ENCODE peak calls at places on chromosomes 6 and 20, in eight cellular contexts. G is HL-60, N is caudate nucleus, Y is heart left ventricle, I is aorta, M is thyroid gland, W is mesendoderm, S is lower lobe of right lung. T is an unnamed sample.

GRCh38 chr6:38079107-38079506 is 259.6 kb downstream of the ZFAND3 start:
- DNase-seq in W (no peak), I (no peak), Y (no peak), G (no peak), M (no peak), S (no peak), N (no peak), T (no peak)

GRCh38 chr6:111011360-111012142 is 29.7 kb downstream of the RPF2 start:
- DNase-seq in W (peak), N (no peak), Y (no peak), G (peak), I (no peak), S (no peak), M (no peak), T (no peak)

GRCh38 chr6:165621950-165622349 is 41.1 kb downstream of the PDE10A start:
- DNase-seq in Y (no peak), M (no peak), W (no peak), S (no peak), N (no peak), G (no peak), I (no peak), T (no peak)

GRCh38 chr6:65004283-65004682 is 702.7 kb downstream of the EYS start:
- DNase-seq in S (no peak), N (no peak), M (no peak), Y (no peak), W (no peak), G (no peak), I (no peak), T (no peak)

GRCh38 chr6:109722564-109723254 is 31.6 kb downstream of the FIG4 start:
- DNase-seq in Y (no peak), N (no peak), M (no peak), W (no peak), G (no peak), I (no peak), S (no peak), T (no peak)

GRCh38 chr6:108250240-108250866 is 10.5 kb downstream of the SNX3 start:
- DNase-seq in I (no peak), S (no peak), W (peak), Y (no peak), M (no peak), N (no peak), G (no peak), T (no peak)

GRCh38 chr20:22768266-22768665 is 183.9 kb upstream of the FOXA2 start:
- DNase-seq in S (no peak), Y (no peak), W (no peak), M (no peak), N (no peak), I (no peak), G (no peak), T (no peak)

GRCh38 chr6:25013249-25013648 is 77.5 kb upstream of the RIPOR2 start:
- DNase-seq in W (no peak), I (no peak), Y (no peak), M (no peak), G (no peak), N (no peak), S (no peak), T (no peak)

GRCh38 chr20:53734006-53734688 is 140.5 kb upstream of the ZNF217 start:
- DNase-seq in G (no peak), W (peak), M (no peak), I (no peak), N (no peak), Y (no peak), S (no peak), T (no peak)

GRCh38 chr6:34813028-34813742 is 21.3 kb downstream of the BLTP3A start:
- DNase-seq in S (no peak), Y (no peak), M (no peak), G (no peak), N (no peak), I (no peak), W (no peak), T (no peak)

GRCh38 chr6:136288566-136289326 is 900 bp downstream of the BCLAF1 start:
- DNase-seq in N (peak), I (peak), M (peak), Y (peak), G (peak), S (peak), W (peak), T (peak)

GRCh38 chr6:107820571-107821261 is 3.4 kb downstream of the SCML4 start:
- DNase-seq in S (no peak), Y (no peak), W (peak), M (peak), N (no peak), I (no peak), G (peak), T (no peak)

GRCh38 chr20:19824861-19825260 is 66.8 kb downstream of the RIN2 start:
- DNase-seq in G (no peak), S (no peak), Y (no peak), I (no peak), M (no peak), W (no peak), N (no peak), T (no peak)

GRCh38 chr6:156780962-156781705 is 4.0 kb downstream of the ARID1B start:
- DNase-seq in W (no peak), S (no peak), Y (no peak), I (no peak), N (no peak), G (no peak), M (no peak), T (no peak)

GRCh38 chr6:168666751-168667427 is 225.9 kb downstream of the SMOC2 start:
- DNase-seq in S (no peak), N (no peak), W (peak), Y (no peak), I (no peak), M (no peak), G (no peak), T (no peak)

GRCh38 chr6:10184408-10185187 is 230.3 kb downstream of the TFAP2A start:
- DNase-seq in I (no peak), M (no peak), N (no peak), S (no peak), W (no peak), Y (no peak), G (no peak), T (no peak)

GRCh38 chr20:1669304-1669703 is 11.7 kb upstream of the SIRPG start:
- DNase-seq in S (no peak), Y (peak), G (no peak), W (no peak), N (no peak), M (no peak), I (no peak), T (no peak)

GRCh38 chr6:89148016-89148750 is 2.3 kb downstream of the PM20D2 start:
- DNase-seq in S (no peak), M (no peak), I (no peak), W (no peak), Y (no peak), G (no peak), N (peak), T (no peak)

GRCh38 chr20:46784450-46785127 is 75.1 kb downstream of the SLC2A10 start:
- DNase-seq in Y (no peak), G (no peak), M (no peak), S (no peak), N (no peak), I (no peak), W (no peak), T (peak)

GRCh38 chr6:136766274-136766673 is 26.0 kb downstream of the MAP3K5 start:
- DNase-seq in M (no peak), G (no peak), N (no peak), Y (no peak), S (no peak), I (no peak), W (no peak), T (no peak)

GRCh38 chr20:13341737-13342393 is 120.8 kb downstream of the ISM1 start:
- DNase-seq in S (no peak), Y (no peak), W (no peak), I (no peak), G (no peak), M (no peak), N (no peak), T (no peak)

GRCh38 chr6:134098276-134098675 is 45.9 kb upstream of the SLC2A12 start:
- DNase-seq in Y (no peak), M (no peak), W (no peak), S (no peak), N (no peak), G (no peak), I (no peak), T (no peak)

GRCh38 chr6:84220809-84221409 is 6.5 kb downstream of the CEP162 start:
- DNase-seq in W (peak), I (no peak), G (no peak), M (no peak), N (no peak), Y (no peak), S (no peak), T (no peak)

GRCh38 chr20:45965169-45966002 is 6.6 kb downstream of the ZNF335 start:
- DNase-seq in Y (no peak), S (peak), W (no peak), I (peak), G (no peak), M (no peak), N (no peak), T (no peak)

GRCh38 chr6:65461121-65461520 is 245.9 kb downstream of the EYS start:
- DNase-seq in G (no peak), N (no peak), Y (no peak), W (peak), I (no peak), S (no peak), M (no peak), T (no peak)

GRCh38 chr6:4909063-4909645 is 94.7 kb downstream of the RPP40 start:
- DNase-seq in M (no peak), I (no peak), G (no peak), S (no peak), W (no peak), N (no peak), Y (no peak), T (no peak)

GRCh38 chr6:142542704-142543233 is 241.0 kb downstream of the ADGRG6 start:
- DNase-seq in G (no peak), W (peak), N (no peak), I (no peak), M (no peak), S (no peak), Y (peak), T (peak)

GRCh38 chr6:147546501-147547368 is 38.2 kb downstream of the SAMD5 start:
- DNase-seq in Y (no peak), N (no peak), W (no peak), I (no peak), S (no peak), M (no peak), G (no peak), T (no peak)

GRCh38 chr6:32622545-32623401 is 14.4 kb upstream of the HLA-DQA1 start:
- DNase-seq in Y (peak), G (peak), W (peak), I (no peak), N (no peak), M (peak), S (peak), T (no peak)

GRCh38 chr6:89311853-89312531 is 3.1 kb downstream of the GABRR2 start:
- DNase-seq in N (peak), S (peak), G (peak), Y (peak), M (peak), I (peak), W (peak), T (peak)

GRCh38 chr20:32213870-32214269 is 6.2 kb downstream of the POFUT1 start:
- DNase-seq in W (no peak), S (no peak), I (no peak), M (no peak), N (no peak), G (no peak), Y (no peak), T (no peak)

GRCh38 chr6:170149681-170150589 is 140.9 kb downstream of the DLL1 start:
- DNase-seq in M (no peak), I (no peak), Y (peak), S (no peak), G (no peak), N (no peak), W (no peak), T (no peak)

GRCh38 chr6:167793421-167793820 is 33.3 kb upstream of the AFDN start:
- DNase-seq in Y (no peak), I (no peak), S (no peak), N (no peak), G (no peak), W (no peak), M (no peak), T (no peak)

GRCh38 chr20:32523613-32524218 is 61.4 kb downstream of the NOL4L start:
- DNase-seq in I (peak), W (no peak), M (no peak), S (peak), Y (peak), G (no peak), N (no peak), T (no peak)

GRCh38 chr20:50138479-50139393 is 14.8 kb downstream of the PEDS1 start:
- DNase-seq in M (no peak), W (no peak), G (no peak), N (peak), I (no peak), S (no peak), Y (peak), T (no peak)

GRCh38 chr6:54282186-54282585 is 26.1 kb upstream of the TINAG start:
- DNase-seq in N (no peak), M (no peak), I (no peak), S (no peak), W (no peak), G (no peak), Y (no peak), T (no peak)

GRCh38 chr6:38187688-38188590 is 368.4 kb downstream of the ZFAND3 start:
- DNase-seq in Y (no peak), W (no peak), I (peak), N (no peak), G (no peak), S (no peak), M (no peak), T (no peak)

GRCh38 chr20:5081196-5081595 is 38.6 kb downstream of the PCNA start:
- DNase-seq in W (no peak), I (no peak), G (no peak), M (no peak), S (no peak), Y (no peak), N (no peak), T (no peak)

GRCh38 chr20:5077761-5078387 is 41.9 kb downstream of the PCNA start:
- DNase-seq in W (no peak), I (no peak), S (no peak), M (peak), N (no peak), G (no peak), Y (no peak), T (no peak)

GRCh38 chr20:5074050-5074674 is 45.6 kb downstream of the PCNA start:
- DNase-seq in N (no peak), I (no peak), M (no peak), G (no peak), Y (no peak), W (no peak), S (no peak), T (no peak)

GRCh38 chr20:5080384-5080877 is 39.3 kb downstream of the PCNA start:
- DNase-seq in I (peak), N (no peak), W (no peak), M (peak), S (peak), G (peak), Y (peak), T (peak)

DNA sequence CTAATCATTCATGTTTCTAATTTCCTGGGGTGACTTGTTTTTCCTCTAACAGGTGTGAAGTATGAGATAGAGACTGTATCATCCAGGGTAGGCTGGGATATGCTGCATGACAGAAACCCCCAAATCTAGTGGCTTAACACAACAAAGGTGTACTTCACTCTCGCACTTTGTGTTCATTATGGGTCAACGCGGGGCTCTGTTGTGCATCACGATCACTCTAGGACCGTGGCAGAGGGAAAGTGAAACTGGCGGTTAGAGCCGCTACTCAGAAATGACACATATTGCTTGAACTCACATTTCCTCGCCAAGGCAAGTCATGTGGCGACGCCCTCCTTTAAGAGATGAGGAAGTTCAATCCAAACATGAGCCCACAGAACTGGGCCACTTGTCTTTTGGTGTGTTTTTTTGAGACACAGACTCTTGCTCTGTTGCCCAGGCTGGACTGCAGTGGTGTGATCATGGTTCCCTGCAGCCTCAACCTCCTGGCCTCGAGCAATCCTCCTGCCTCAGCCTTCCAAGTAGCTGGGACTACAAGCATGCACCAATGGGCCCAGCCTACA is 41.3 kb downstream of the PCNA start:
- DNase-seq in N (peak), S (peak), G (peak), W (no peak), I (no peak), M (peak), Y (peak), T (no peak)
- H3K27ac ChIP-seq in N (peak), S (peak), G (peak), W (no peak), I (no peak), M (peak), Y (peak), T (no peak)

DNA sequence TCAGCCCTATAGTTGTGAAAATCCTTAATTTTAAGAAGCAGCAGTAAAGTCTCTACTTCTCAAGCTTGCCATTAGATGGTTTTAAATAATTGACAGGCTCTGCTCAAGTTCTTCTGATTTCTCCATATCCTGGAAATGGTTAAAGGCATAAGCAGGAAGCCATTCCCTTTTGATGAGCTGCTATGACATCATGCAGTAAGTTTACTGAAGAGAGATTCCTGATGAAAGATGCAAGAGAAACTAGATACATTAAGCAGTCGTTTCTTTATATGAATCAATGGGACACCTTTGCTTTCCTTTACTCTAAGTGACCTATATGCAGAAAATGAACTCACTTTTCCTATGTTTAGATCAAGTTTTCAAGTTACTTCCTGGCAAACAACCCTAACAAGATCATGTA is 9.7 kb downstream of the POPDC3 start:
- DNase-seq in M (no peak), N (no peak), I (no peak), Y (no peak), G (no peak), S (no peak), W (no peak), T (no peak)
- H3K27ac ChIP-seq in M (no peak), N (no peak), I (no peak), Y (no peak), G (no peak), S (no peak), W (no peak), T (no peak)

DNA sequence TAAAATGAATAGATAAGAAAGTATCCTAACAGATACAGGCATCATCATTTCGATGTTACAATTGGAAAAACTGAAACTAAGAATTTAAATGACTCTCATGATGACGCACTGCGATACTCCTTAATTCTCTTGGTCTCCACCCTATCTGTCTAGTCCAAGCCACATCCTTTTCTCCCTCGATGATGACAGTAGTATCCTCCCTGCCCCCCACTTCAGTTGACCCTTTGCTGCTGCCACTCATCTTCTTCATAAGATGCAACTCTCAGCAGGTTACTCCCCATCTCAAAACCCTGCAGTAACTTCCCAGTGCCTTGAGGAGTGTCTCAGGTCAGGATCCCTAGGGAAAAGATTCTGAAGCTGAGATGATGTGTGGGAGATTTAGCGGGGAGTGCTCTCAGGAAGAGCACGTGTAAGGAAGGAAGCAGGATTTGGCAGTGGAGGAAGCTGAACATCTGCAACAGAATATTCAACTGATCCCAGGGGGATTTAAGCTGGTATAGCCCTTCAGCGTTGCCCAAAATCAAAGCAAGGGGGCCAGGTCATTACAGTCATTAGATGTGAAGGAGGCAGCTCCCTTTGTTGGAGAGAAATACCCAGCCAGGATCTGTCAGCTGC is 16.1 kb downstream of the JPH2 start:
- DNase-seq in M (no peak), N (no peak), W (no peak), S (no peak), G (no peak), I (no peak), Y (no peak), T (no peak)
- H3K27ac ChIP-seq in M (no peak), N (no peak), W (no peak), S (no peak), G (no peak), I (peak), Y (peak), T (peak)

GRCh38 chr6:158841358-158841757 is 22.2 kb upstream of the EZR start:
- DNase-seq in I (no peak), Y (no peak), N (no peak), G (no peak), W (no peak), S (no peak), M (no peak), T (no peak)

GRCh38 chr6:158840465-158840864 is 21.3 kb upstream of the EZR start:
- DNase-seq in M (no peak), W (no peak), S (no peak), N (no peak), G (no peak), I (no peak), Y (no peak), T (no peak)

GRCh38 chr6:158847786-158848185 is 28.6 kb upstream of the EZR start:
- DNase-seq in W (no peak), N (no peak), S (no peak), I (no peak), Y (no peak), M (no peak), G (no peak), T (no peak)

GRCh38 chr6:158847012-158847529 is 27.9 kb upstream of the EZR start:
- DNase-seq in I (no peak), N (no peak), S (no peak), G (no peak), W (no peak), M (no peak), Y (no peak), T (no peak)

GRCh38 chr6:158843751-158844683 is 24.8 kb upstream of the EZR start:
- DNase-seq in M (no peak), S (no peak), W (no peak), Y (no peak), N (no peak), I (no peak), G (no peak), T (no peak)
- H3K27ac ChIP-seq in M (no peak), S (no peak), W (no peak), Y (no peak), N (no peak), I (no peak), G (no peak), T (no peak)

GRCh38 chr20:37293301-37293943 is 4.0 kb downstream of the MANBAL start:
- DNase-seq in N (no peak), S (no peak), I (no peak), M (no peak), W (no peak), Y (no peak), G (no peak), T (no peak)
- H3K27ac ChIP-seq in N (peak), S (peak), I (no peak), M (no peak), W (no peak), Y (no peak), G (peak), T (peak)